ENCODE peak calls at places on chromosome 11, in seven cellular contexts. E, K, C, U, H, F and G are unnamed samples.

GRCh38 chr11:15657264-15657663 is 542.5 kb downstream of the INSC start:
- DNase-seq in H (no peak), U (no peak), E (no peak), F (no peak), K (no peak), C (no peak), G (no peak)

GRCh38 chr11:94132152-94132558 is 3.5 kb downstream of the PANX1 start:
- DNase-seq in H (no peak), C (no peak), F (peak), U (no peak), E (no peak), K (peak), G (peak)

GRCh38 chr11:132028380-132029240 is 658.2 kb downstream of the NTM start:
- DNase-seq in U (peak), E (no peak), C (no peak), K (peak), F (peak), H (no peak), G (no peak)

GRCh38 chr11:70477607-70478006 is 79.3 kb downstream of the CTTN start:
- DNase-seq in H (no peak), E (no peak), C (no peak), F (no peak), U (no peak), K (no peak), G (no peak)

GRCh38 chr11:69744435-69744834 is 30.7 kb downstream of the FGF4 start:
- DNase-seq in K (peak), H (no peak), E (no peak), C (no peak), F (peak), U (peak), G (no peak)

GRCh38 chr11:72685560-72686480 is 11.6 kb upstream of the PDE2A start:
- DNase-seq in F (peak), K (no peak), C (no peak), E (no peak), H (peak), U (no peak), G (peak)

GRCh38 chr11:62054484-62055121 is 69.2 kb upstream of the INCENP start:
- DNase-seq in K (no peak), U (peak), E (no peak), C (no peak), H (no peak), F (peak), G (no peak)

GRCh38 chr11:117478926-117479325 is 151.3 kb downstream of the CEP164 start:
- DNase-seq in E (no peak), C (no peak), K (no peak), F (no peak), H (no peak), U (no peak), G (no peak)

GRCh38 chr11:61045271-61045670 is 57.0 kb upstream of the CD5 start:
- DNase-seq in E (no peak), H (no peak), F (no peak), C (no peak), K (no peak), U (no peak), G (no peak)

GRCh38 chr11:95245038-95245437 is 14.0 kb upstream of the SESN3 start:
- DNase-seq in U (no peak), K (no peak), H (no peak), F (peak), C (no peak), E (no peak), G (no peak)

GRCh38 chr11:116832350-116833290 is 2.9 kb downstream of the APOC3 start:
- DNase-seq in H (no peak), E (no peak), C (no peak), K (no peak), F (no peak), U (no peak), G (no peak)

GRCh38 chr11:47714554-47715081 is 551 bp downstream of the AGBL2 start:
- DNase-seq in K (no peak), U (no peak), H (no peak), C (peak), F (peak), E (no peak), G (peak)

GRCh38 chr11:82989628-82990404 is 81.9 kb downstream of the RAB30 start:
- DNase-seq in E (no peak), H (no peak), K (no peak), F (no peak), C (no peak), U (no peak), G (no peak)

GRCh38 chr11:3104961-3105790 is 48.0 kb upstream of the CARS1 start:
- DNase-seq in K (no peak), H (peak), C (peak), E (peak), F (no peak), U (no peak), G (peak)

GRCh38 chr11:76385903-76386302 is 4.8 kb downstream of the GVQW3 start:
- DNase-seq in K (no peak), F (no peak), U (no peak), E (no peak), H (no peak), C (no peak), G (no peak)

GRCh38 chr11:61162092-61162935 is 1.1 kb upstream of the VPS37C start:
- DNase-seq in C (no peak), U (no peak), F (peak), E (no peak), K (no peak), H (no peak), G (no peak)

GRCh38 chr11:36296925-36297604 is 977 bp downstream of the PRR5L start:
- DNase-seq in F (peak), H (no peak), U (no peak), K (no peak), E (no peak), C (no peak), G (no peak)

GRCh38 chr11:19546325-19546724 is 166.3 kb upstream of the NAV2 start:
- DNase-seq in C (no peak), U (no peak), H (no peak), E (no peak), F (peak), K (no peak), G (no peak)

GRCh38 chr11:62552931-62553838 is 6.6 kb upstream of the AHNAK start:
- DNase-seq in U (peak), E (peak), F (peak), C (no peak), K (peak), H (peak), G (no peak)

GRCh38 chr11:8959546-8960166 is 4.6 kb downstream of the TMEM9B start:
- DNase-seq in U (peak), K (peak), H (no peak), C (peak), E (no peak), F (peak), G (no peak)

GRCh38 chr11:116207349-116207748 is 565.4 kb downstream of the BUD13 start:
- DNase-seq in U (no peak), C (no peak), F (no peak), K (no peak), H (no peak), E (no peak), G (no peak)

GRCh38 chr11:133900176-133901105 is 55.1 kb upstream of the SPATA19 start:
- DNase-seq in H (no peak), F (no peak), K (no peak), U (no peak), C (no peak), E (no peak), G (no peak)

GRCh38 chr11:61776561-61777075 is 15.8 kb downstream of the TMEM258 start:
- DNase-seq in C (peak), F (peak), K (no peak), E (no peak), U (peak), H (peak), G (no peak)

GRCh38 chr11:15148181-15148580 is 33.5 kb downstream of the INSC start:
- DNase-seq in C (no peak), F (peak), H (no peak), K (no peak), E (no peak), U (no peak), G (no peak)

GRCh38 chr11:127471662-127472061 is 471.1 kb upstream of the KIRREL3 start:
- DNase-seq in E (no peak), F (no peak), K (no peak), H (no peak), U (no peak), C (no peak), G (no peak)
- TF ChIP-seq CTCF in E (no peak), F (no peak), K (peak), H (no peak), U (no peak), C (no peak), G (no peak)

GRCh38 chr11:119307219-119307618 is 9.7 kb downstream of the MCAM start:
- DNase-seq in U (no peak), H (no peak), F (no peak), K (no peak), C (no peak), E (no peak), G (no peak)
- TF ChIP-seq CTCF in U (no peak), H (peak), F (no peak), K (peak), C (no peak), E (no peak), G (no peak)

GRCh38 chr11:29333993-29334780 is 682.6 kb downstream of the KCNA4 start:
- DNase-seq in C (no peak), K (peak), E (no peak), F (peak), U (peak), H (no peak), G (no peak)
- TF ChIP-seq CTCF in C (no peak), K (peak), E (no peak), F (peak), U (peak), H (peak), G (no peak)

GRCh38 chr11:17846852-17847453 is 112.4 kb downstream of the KCNC1 start:
- DNase-seq in K (no peak), U (peak), H (peak), F (peak), E (no peak), C (no peak), G (no peak)
- TF ChIP-seq CTCF in K (peak), U (no peak), H (peak), F (peak), E (no peak), C (no peak), G (no peak)

GRCh38 chr11:45409587-45409986 is 123.4 kb upstream of the SYT13 start:
- DNase-seq in F (no peak), U (no peak), H (no peak), C (no peak), K (no peak), E (no peak), G (no peak)

GRCh38 chr11:45402049-45402630 is 116.0 kb upstream of the SYT13 start:
- DNase-seq in F (no peak), E (no peak), H (no peak), K (no peak), C (no peak), U (no peak), G (no peak)

GRCh38 chr11:45407226-45407625 is 121.1 kb upstream of the SYT13 start:
- DNase-seq in U (no peak), H (no peak), E (no peak), F (no peak), C (no peak), K (no peak), G (no peak)

GRCh38 chr11:45410391-45411215 is 124.5 kb upstream of the SYT13 start:
- DNase-seq in K (no peak), C (no peak), U (no peak), H (no peak), F (no peak), E (no peak), G (no peak)

GRCh38 chr11:45405916-45406670 is 120.0 kb upstream of the SYT13 start:
- DNase-seq in K (no peak), U (no peak), E (no peak), C (no peak), H (no peak), F (peak), G (no peak)
- TF ChIP-seq CTCF in K (peak), U (peak), E (peak), C (no peak), H (peak), F (peak), G (no peak)

DNA sequence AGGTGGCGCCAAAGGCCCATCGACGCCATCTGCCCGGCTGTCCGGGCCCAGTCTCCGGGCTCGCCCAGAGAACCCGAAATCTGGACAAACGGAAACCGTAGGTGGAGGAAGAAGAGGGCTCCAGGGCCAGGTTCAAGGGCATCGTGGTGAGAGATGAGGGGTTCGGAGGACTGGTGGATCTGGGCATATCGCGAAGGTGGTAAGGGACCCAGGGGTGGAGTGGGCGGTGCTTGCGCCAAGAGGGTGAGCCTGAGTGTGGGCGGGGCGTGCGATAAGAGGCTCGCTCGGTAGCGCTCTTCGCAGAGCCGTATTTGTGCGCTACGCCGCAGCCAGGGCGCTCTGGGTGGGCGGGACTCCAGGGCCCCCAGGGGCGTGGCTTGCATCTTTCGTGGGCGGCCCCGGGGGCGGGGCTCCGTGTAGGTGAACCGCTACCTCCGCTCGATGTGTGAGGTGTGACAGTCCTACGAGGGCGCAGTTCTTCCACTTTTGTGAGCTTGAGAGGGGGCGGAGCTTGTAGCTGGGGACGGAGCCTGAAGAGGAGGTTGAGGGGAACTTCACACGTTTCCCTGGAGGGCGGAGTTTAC is 4.8 kb downstream of the CD248 start:
- DNase-seq in H (peak), F (peak), K (no peak), C (peak), E (peak), U (peak), G (peak)
- TF ChIP-seq CTCF in H (peak), F (peak), K (no peak), C (peak), E (peak), U (peak), G (peak)

DNA sequence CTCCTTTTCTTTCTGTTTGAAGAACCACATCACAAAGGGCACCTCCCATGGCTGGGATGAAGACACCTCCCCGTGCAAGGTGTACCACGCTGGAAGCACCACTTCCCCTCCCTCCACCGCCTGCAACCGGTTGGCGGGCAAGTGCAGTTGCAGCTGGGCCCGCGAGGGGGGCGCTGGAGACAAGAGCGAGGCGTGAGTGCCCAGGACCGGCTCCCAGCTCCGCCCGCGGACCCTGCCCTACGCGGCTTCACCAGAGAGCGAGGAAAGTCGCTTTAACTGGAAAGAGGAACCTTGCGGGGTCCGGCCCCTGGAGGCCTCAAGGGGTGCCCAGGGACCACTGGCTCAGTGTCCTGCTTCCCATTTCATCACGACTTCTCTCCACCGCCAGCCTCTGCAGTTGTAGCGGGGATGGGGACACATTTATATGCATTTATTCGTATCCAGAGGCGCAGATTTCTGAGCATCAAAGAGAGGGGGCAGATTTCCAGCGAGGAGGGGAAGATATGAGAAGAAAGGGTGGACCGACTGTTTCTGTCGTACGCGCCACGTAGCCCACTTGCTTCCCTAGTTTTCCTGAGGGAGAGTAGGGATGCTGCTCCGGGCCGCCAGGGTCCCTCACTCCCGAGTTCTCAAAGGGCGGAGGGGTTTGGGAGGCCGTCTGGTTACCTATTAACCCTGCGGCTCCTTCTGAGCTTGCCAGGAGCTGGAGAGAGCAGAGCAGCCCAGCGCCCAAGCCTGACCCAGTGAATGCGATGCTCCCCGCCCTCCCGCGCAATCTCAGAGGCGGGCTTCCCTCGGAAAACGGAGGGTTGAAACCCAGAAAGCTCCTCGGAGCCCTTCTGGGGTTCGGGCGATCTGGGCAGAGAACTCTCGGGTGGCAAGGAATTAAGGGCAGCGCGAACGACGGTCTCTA is 3.5 kb downstream of the ESAM start:
- DNase-seq in K (no peak), C (peak), E (no peak), U (peak), F (peak), H (peak), G (no peak)
- TF ChIP-seq CTCF in K (peak), C (peak), E (peak), U (peak), F (peak), H (peak), G (peak)

GRCh38 chr11:113773092-113773415 is 438 bp downstream of the ZW10 start:
- DNase-seq in F (peak), C (no peak), E (no peak), K (no peak), U (no peak), H (no peak), G (no peak)

GRCh38 chr11:113771964-113772363 is 1.5 kb downstream of the ZW10 start:
- DNase-seq in E (no peak), H (no peak), K (no peak), C (no peak), U (no peak), F (no peak), G (no peak)

GRCh38 chr11:113773416-113774173 is at the start of gene ZW10:
- DNase-seq in C (peak), H (peak), U (peak), E (peak), F (peak), K (peak), G (peak)

GRCh38 chr11:113778111-113778910 is 1.3 kb upstream of the CLDN25 start:
- DNase-seq in E (peak), H (peak), F (peak), K (no peak), U (peak), C (no peak), G (no peak)

DNA sequence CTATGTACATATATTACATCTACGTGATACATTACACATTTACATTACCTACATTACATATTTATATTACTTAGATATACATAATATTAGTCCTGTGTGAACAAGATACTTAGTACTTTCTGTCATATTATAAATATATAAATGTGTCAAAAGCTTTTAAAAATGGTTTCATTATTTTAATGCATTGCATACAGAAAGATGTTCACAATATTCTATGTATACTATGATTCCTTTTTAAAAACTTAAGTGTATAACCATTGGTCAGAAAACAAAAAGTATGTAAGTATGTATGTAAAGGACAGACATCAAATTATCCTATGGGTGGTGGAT is 647 bp upstream of the ZW10 start:
- DNase-seq in H (no peak), E (no peak), C (no peak), K (no peak), U (no peak), F (no peak), G (no peak)
- TF ChIP-seq CTCF in H (no peak), E (no peak), C (peak), K (no peak), U (no peak), F (no peak), G (no peak)

DNA sequence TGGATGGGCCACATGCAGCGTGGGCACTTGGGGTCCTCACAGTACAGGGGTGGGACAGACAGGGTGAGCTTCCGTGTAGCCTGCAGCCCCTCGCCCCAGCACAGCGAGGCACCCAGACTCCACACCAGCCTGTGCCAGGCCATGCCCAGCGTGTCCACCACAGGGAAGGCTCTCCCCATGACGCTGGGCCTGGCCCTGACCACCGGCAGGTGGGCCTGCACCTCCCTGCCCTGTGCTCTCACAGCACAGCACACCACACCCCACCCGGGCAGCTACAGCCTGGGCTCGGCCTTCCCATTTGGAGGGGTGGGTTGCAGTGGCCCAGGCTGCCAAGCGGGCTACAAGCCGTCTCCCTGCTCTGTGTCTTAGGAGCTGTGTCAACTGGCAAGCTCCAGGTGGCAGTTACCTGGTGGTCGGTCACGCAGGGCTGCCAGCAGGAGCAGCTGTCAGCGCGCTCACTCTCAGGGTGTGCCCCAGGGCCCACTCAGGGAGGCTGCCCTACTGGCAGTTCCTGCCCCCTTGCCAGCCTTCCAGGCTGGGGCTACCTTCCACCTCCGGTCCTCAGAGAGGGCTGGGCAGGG is 4.6 kb downstream of the MOB2 start:
- DNase-seq in E (no peak), U (no peak), F (no peak), K (no peak), C (no peak), H (peak), G (no peak)
- TF ChIP-seq CTCF in E (no peak), U (no peak), F (no peak), K (no peak), C (no peak), H (no peak), G (no peak)